ENCODE peak calls at places on chromosomes 6 and 20, in seven cellular contexts. Q is trophoblast cell, Z is neuronal stem cell, P is H9, L is IMR-90, R is H1, T is mesendoderm. V is an unnamed sample.

GRCh38 chr20:53757472-53757913 is 163.9 kb upstream of the ZNF217 start:
- DNase-seq in L (no peak), Z (no peak), R (no peak), Q (peak), P (no peak), T (no peak), V (no peak)

GRCh38 chr6:133699986-133700385 is 188.9 kb upstream of the TCF21 start:
- DNase-seq in P (no peak), Z (no peak), L (peak), R (no peak), Q (no peak), T (no peak), V (no peak)

GRCh38 chr20:438581-439469 is 23.5 kb downstream of the TBC1D20 start:
- DNase-seq in L (no peak), P (no peak), T (no peak), R (no peak), Z (no peak), Q (no peak), V (no peak)

GRCh38 chr6:108211676-108212075 is 45.9 kb downstream of the NR2E1 start:
- DNase-seq in L (no peak), P (no peak), R (no peak), Q (peak), T (no peak), Z (no peak), V (no peak)

GRCh38 chr6:76831299-76831698 is 632.0 kb downstream of the HTR1B start:
- DNase-seq in R (no peak), Q (no peak), T (no peak), Z (no peak), L (no peak), P (no peak), V (no peak)

GRCh38 chr6:105272783-105273182 is 93.0 kb upstream of the POPDC3 start:
- DNase-seq in R (no peak), T (peak), Z (no peak), Q (peak), L (peak), P (peak), V (no peak)

GRCh38 chr20:10501377-10501776 is 66.3 kb downstream of the SLX4IP start:
- DNase-seq in Z (no peak), L (no peak), T (no peak), Q (no peak), R (no peak), P (no peak), V (no peak)

GRCh38 chr6:1552296-1552761 is 57.4 kb upstream of the FOXC1 start:
- DNase-seq in P (no peak), T (peak), Z (no peak), L (peak), Q (no peak), R (no peak), V (no peak)

GRCh38 chr6:95145457-95145856 is 431.9 kb upstream of the MANEA start:
- DNase-seq in Z (no peak), P (no peak), L (no peak), Q (no peak), T (no peak), R (no peak), V (no peak)

GRCh38 chr20:63394069-63394468 is 32.9 kb upstream of the CHRNA4 start:
- DNase-seq in R (no peak), Z (no peak), P (peak), Q (no peak), T (peak), L (no peak), V (no peak)

GRCh38 chr6:23180504-23181293 is 611.3 kb downstream of the HDGFL1 start:
- DNase-seq in Z (peak), T (peak), P (no peak), Q (no peak), L (peak), R (no peak), V (peak)

GRCh38 chr6:50713977-50714486 is 706 bp downstream of the TFAP2D start:
- DNase-seq in Z (no peak), L (no peak), Q (no peak), T (no peak), P (no peak), R (no peak), V (no peak)

GRCh38 chr20:17680128-17680835 is 1.8 kb downstream of the RRBP1 start:
- DNase-seq in T (peak), Q (peak), P (no peak), L (peak), Z (peak), R (no peak), V (peak)

GRCh38 chr6:121847806-121848522 is 412.5 kb downstream of the GJA1 start:
- DNase-seq in Q (peak), T (peak), Z (no peak), L (no peak), R (no peak), P (no peak), V (no peak)

GRCh38 chr6:132730560-132730959 is 16.7 kb upstream of the VNN1 start:
- DNase-seq in Q (peak), T (no peak), Z (no peak), R (no peak), L (peak), P (no peak), V (peak)

GRCh38 chr6:52493669-52494068 is 73.5 kb downstream of the EFHC1 start:
- DNase-seq in R (no peak), T (no peak), L (peak), P (no peak), Z (no peak), Q (no peak), V (no peak)

GRCh38 chr6:54624216-54624615 is 222.4 kb upstream of the FAM83B start:
- DNase-seq in Q (no peak), P (no peak), Z (no peak), T (no peak), L (no peak), R (no peak), V (no peak)

GRCh38 chr20:24935140-24935539 is 13.9 kb upstream of the CST7 start:
- DNase-seq in Z (no peak), P (no peak), L (no peak), Q (no peak), T (no peak), R (no peak), V (no peak)

GRCh38 chr20:39829713-39830112 is 859.3 kb downstream of the MAFB start:
- DNase-seq in P (no peak), Z (no peak), L (no peak), T (no peak), Q (no peak), R (no peak), V (peak)

GRCh38 chr6:168971549-168971948 is 282.1 kb downstream of the THBS2 start:
- DNase-seq in T (no peak), P (no peak), L (no peak), Z (no peak), Q (no peak), R (no peak), V (no peak)

GRCh38 chr6:116556065-116556464 is 2.5 kb downstream of the CALHM4 start:
- DNase-seq in R (no peak), P (no peak), L (peak), T (no peak), Q (no peak), Z (no peak), V (no peak)

GRCh38 chr20:53149652-53150205 is 177.6 kb downstream of the TSHZ2 start:
- DNase-seq in Q (no peak), R (no peak), P (no peak), Z (no peak), T (no peak), L (no peak), V (peak)

GRCh38 chr6:161140554-161140875 is 133.3 kb downstream of the AGPAT4 start:
- DNase-seq in Z (no peak), T (no peak), P (no peak), L (no peak), Q (no peak), R (peak), V (no peak)

GRCh38 chr6:19849196-19849595 is 12.0 kb downstream of the ID4 start:
- DNase-seq in Z (no peak), T (no peak), Q (no peak), P (no peak), L (no peak), R (no peak), V (no peak)

GRCh38 chr6:9332241-9332640 is 896.9 kb upstream of the SLC35B3 start:
- DNase-seq in R (no peak), Z (peak), Q (peak), T (no peak), L (no peak), P (no peak), V (no peak)

GRCh38 chr20:62051166-62051900 is 14.3 kb downstream of the TAF4 start:
- DNase-seq in R (no peak), T (no peak), Q (no peak), L (no peak), P (no peak), Z (no peak), V (no peak)

GRCh38 chr6:3612341-3613041 is 139.0 kb downstream of the PXDC1 start:
- DNase-seq in Z (no peak), T (peak), P (no peak), L (peak), Q (peak), R (peak), V (peak)

GRCh38 chr20:15902493-15902892 is 670.8 kb downstream of the KIF16B start:
- DNase-seq in P (peak), Z (no peak), T (peak), L (no peak), R (peak), Q (peak), V (no peak)
- H4K8ac ChIP-seq in P (no peak), Z (no peak), T (no peak), L (no peak), R (no peak), Q (no peak), V (no peak)

GRCh38 chr6:135056632-135057031 is 2.0 kb upstream of the HBS1L start:
- DNase-seq in T (no peak), L (no peak), R (no peak), Q (no peak), P (no peak), Z (no peak), V (no peak)
- H2AK5ac ChIP-seq in T (no peak), L (no peak), R (no peak), Q (no peak), P (no peak), Z (no peak), V (no peak)

GRCh38 chr6:30775104-30775503 is 30.8 kb upstream of the IER3 start:
- DNase-seq in P (no peak), L (no peak), Q (no peak), T (no peak), Z (no peak), R (no peak), V (peak)
- H3K18ac ChIP-seq in P (no peak), L (no peak), Q (no peak), T (no peak), Z (no peak), R (no peak), V (peak)

DNA sequence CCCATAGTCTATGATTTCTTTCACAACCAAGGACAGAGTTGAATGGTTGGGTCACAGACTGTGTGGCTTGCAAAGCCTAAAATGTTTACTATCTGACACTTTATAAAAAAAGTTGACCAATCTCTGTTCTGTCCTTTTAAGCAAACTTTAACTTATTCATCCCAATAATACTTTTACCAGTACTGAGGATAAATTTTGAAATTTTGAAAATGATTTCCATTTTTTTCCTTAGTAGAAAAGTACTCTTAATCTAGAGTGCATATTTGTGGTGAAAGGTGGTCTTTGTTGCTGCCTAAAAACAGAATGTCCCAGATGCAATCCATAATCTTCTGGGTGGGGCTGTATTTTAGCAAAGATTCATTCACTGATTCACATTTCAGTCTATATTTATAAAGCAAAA is 573.7 kb downstream of the COL12A1 start:
- DNase-seq in R (no peak), Z (no peak), P (no peak), Q (no peak), L (no peak), T (no peak), V (no peak)
- H4K8ac ChIP-seq in R (no peak), Z (no peak), P (no peak), Q (no peak), L (no peak), T (no peak), V (no peak)

GRCh38 chr6:25250878-25251277 is 28.3 kb upstream of the CARMIL1 start:
- DNase-seq in Z (no peak), Q (no peak), R (no peak), L (peak), P (no peak), T (peak), V (peak)
- H2AK5ac ChIP-seq in Z (no peak), Q (no peak), R (no peak), L (no peak), P (no peak), T (no peak), V (no peak)

DNA sequence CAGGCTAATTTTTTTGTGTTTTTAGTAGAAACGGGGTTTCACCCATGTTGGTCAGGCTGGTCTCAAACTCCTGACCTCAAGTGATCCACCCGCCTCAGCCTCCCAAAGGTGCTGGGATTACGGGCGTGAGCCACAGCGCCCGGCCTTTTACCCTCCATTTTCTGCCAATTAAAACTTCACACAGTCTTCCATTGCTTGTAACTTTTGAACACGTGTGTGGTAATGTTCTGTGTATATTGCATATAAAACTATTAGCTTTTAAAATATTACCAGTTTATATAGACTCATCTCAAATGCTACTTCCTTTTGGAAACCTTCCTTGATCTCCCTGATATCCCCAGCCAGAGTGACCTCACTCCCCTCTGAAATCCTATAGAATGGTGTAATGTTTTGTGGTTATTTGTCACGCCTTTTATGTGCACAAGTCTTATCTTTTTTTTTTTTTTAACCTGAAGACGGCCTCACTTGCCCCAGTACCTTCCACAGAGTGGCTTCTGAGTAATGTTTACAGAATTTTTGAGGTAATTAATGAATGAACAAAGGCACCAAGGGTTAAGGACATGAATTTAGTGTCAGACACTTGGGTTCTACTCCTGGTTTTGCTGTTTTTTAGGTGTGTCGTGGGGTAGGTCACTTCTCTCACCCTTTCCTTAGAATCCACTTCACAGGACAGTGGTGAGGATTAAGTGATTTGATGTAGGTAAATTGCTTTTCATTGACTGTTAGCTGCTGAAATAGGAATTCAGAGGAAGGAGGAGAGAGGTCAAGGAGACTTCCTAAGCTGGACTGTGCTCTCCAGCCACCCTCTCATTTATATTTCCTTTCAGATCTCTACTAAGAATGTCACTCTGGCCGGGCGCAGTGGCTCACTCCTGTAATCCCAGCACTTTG is 11.2 kb upstream of the MMP24 start:
- DNase-seq in L (peak), R (no peak), Q (no peak), T (no peak), P (no peak), Z (no peak), V (peak)
- H3K18ac ChIP-seq in L (no peak), R (no peak), Q (no peak), T (no peak), P (no peak), Z (no peak), V (no peak)

GRCh38 chr6:75167851-75168250 is 38.0 kb downstream of the COL12A1 start:
- DNase-seq in P (no peak), R (no peak), Z (no peak), L (no peak), Q (peak), T (peak), V (peak)

GRCh38 chr6:75170666-75171065 is 35.2 kb downstream of the COL12A1 start:
- DNase-seq in T (no peak), R (no peak), Z (no peak), P (no peak), L (no peak), Q (no peak), V (no peak)

GRCh38 chr6:75169689-75170088 is 36.2 kb downstream of the COL12A1 start:
- DNase-seq in L (no peak), Z (no peak), Q (no peak), P (no peak), T (no peak), R (no peak), V (no peak)

GRCh38 chr6:75171581-75172360 is 34.1 kb downstream of the COL12A1 start:
- DNase-seq in P (no peak), T (no peak), Z (no peak), L (peak), Q (no peak), R (no peak), V (no peak)

DNA sequence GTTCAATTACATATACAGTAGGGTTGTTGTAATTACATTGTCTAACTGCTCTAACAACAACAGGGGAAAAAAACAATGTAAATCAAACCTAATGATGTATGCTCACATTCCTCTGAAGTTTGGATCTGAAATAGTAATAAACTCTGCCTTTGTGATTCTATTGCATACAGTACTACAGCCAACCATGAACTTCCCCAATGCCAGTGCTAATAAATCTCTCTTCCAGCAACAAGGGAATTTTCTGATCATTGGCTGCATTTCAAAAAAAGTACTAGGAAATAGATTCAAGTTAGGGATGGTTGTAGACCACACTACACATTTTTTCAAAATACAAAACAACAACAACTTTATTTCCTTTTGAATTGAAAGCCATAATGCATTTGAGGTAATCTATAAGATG is 34.7 kb downstream of the COL12A1 start:
- DNase-seq in L (no peak), R (no peak), P (no peak), Z (no peak), Q (no peak), T (no peak), V (no peak)
- H4K8ac ChIP-seq in L (no peak), R (no peak), P (no peak), Z (no peak), Q (no peak), T (no peak), V (no peak)

GRCh38 chr6:11128608-11129007 is 17.1 kb upstream of the ERVFRD-1 start:
- DNase-seq in Z (no peak), T (no peak), Q (no peak), P (no peak), L (no peak), R (peak), V (no peak)
- H2AK5ac ChIP-seq in Z (no peak), T (no peak), Q (no peak), P (no peak), L (no peak), R (no peak), V (no peak)

DNA sequence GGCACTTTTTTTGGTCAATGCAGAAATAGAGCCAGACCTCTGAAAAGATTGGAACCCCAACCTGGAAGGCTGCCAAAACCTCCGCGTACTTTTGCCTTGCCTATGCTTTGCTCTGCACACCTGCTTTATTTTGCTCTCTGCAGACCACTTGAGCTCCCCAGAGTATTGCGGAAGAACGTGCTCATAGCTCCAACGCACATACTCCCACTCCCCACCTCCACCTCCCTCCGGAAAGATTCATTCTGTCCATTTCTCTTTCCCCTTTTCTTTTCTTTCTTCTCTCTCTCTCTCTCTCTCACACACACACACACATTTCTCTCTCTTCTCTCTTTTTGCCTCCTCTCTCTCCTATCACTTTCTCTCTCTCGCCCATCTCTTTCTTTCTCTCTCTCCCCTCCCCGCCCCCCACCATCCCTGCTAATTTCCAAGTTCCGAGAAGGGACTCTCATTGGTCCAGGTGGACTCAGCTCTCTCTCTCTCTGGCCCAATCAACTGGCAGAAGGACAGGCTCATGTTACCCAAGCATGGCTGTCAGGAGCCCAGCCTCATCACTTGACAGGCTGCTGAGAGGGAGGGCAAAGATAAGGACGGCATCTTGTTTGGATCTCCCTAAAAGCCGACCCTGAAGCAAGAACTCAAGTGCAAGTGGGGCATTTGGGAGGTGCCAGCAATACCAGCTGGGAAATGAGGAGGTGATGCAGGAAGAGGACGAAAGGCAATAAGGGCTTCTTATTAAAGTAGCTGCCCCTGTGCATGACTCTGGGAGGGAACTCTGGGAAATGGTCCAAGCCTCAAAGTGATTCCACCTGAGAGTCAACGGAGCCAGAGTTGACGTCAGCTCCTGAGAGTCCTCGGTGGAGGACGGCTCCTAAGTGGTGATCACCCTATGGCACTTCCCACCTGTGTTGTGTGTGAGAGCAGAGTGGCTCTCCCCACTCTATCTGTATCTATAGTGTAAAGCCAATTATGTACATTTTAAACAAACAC is 246.1 kb downstream of the LY86 start:
- DNase-seq in R (no peak), Q (no peak), T (no peak), Z (no peak), P (no peak), L (no peak), V (no peak)
- H3K18ac ChIP-seq in R (no peak), Q (no peak), T (no peak), Z (no peak), P (no peak), L (no peak), V (no peak)

GRCh38 chr6:73560853-73561407 is 40.1 kb upstream of the EEF1A1 start:
- DNase-seq in Q (no peak), R (no peak), L (no peak), T (no peak), Z (no peak), P (no peak), V (no peak)

GRCh38 chr6:73558624-73559398 is 38.0 kb upstream of the EEF1A1 start:
- DNase-seq in R (no peak), P (peak), Q (no peak), L (no peak), Z (no peak), T (no peak), V (no peak)

GRCh38 chr6:73564578-73565345 is 43.9 kb upstream of the EEF1A1 start:
- DNase-seq in Z (no peak), L (no peak), Q (no peak), T (no peak), P (no peak), R (no peak), V (no peak)

GRCh38 chr6:73565767-73566485 is 45.1 kb upstream of the EEF1A1 start:
- DNase-seq in P (peak), L (peak), T (peak), Z (peak), Q (peak), R (no peak), V (no peak)

GRCh38 chr6:73562557-73562956 is 41.7 kb upstream of the EEF1A1 start:
- DNase-seq in Q (no peak), P (no peak), Z (no peak), T (no peak), R (no peak), L (no peak), V (no peak)
- H4K8ac ChIP-seq in Q (no peak), P (no peak), Z (no peak), T (no peak), R (no peak), L (no peak), V (no peak)